ENCODE peak calls at places on chromosomes 6 and 20, in five cellular contexts. V is MM.1S; I is CD8-positive, alpha-beta T cell; W is ovary; K is sigmoid colon. J is an unnamed sample.
A peak's percentile ranks its signal among the peaks of the same experiment; 100 is the strongest.

GRCh38 chr6:99589290-99589672 is 17.4 kb upstream of the PRDM13 start:
- DNase-seq in V (no peak), I (no peak), W (no peak), K (peak; percentile 59), J (peak; percentile 47)

GRCh38 chr6:18118330-18118729 is 4.1 kb downstream of the NHLRC1 start:
- DNase-seq in V (no peak), I (no peak), W (no peak), K (no peak), J (no peak)

GRCh38 chr20:49979030-49979832 is 3.5 kb upstream of the SNAI1 start:
- DNase-seq in V (peak; percentile 40), I (peak; percentile 66), W (peak; percentile 75), K (no peak), J (peak; percentile 71)

GRCh38 chr6:87875781-87876180 is 171.9 kb upstream of the SPACA1 start:
- DNase-seq in V (no peak), I (no peak), W (no peak), K (no peak), J (no peak)

GRCh38 chr6:147769496-147770087 is 261.1 kb downstream of the SAMD5 start:
- DNase-seq in V (no peak), I (no peak), W (no peak), K (no peak), J (no peak)

GRCh38 chr6:20581070-20581469 is 46.8 kb downstream of the CDKAL1 start:
- DNase-seq in V (no peak), I (no peak), W (no peak), K (no peak), J (no peak)

GRCh38 chr6:139744038-139744437 is 369.6 kb upstream of the CITED2 start:
- DNase-seq in V (no peak), I (no peak), W (no peak), K (no peak), J (no peak)

GRCh38 chr6:167953551-167953950 is 43.9 kb upstream of the KIF25 start:
- DNase-seq in V (no peak), I (no peak), W (no peak), K (no peak), J (no peak)

GRCh38 chr6:117206951-117207687 is 58.2 kb upstream of the VGLL2 start:
- DNase-seq in V (no peak), I (no peak), W (no peak), K (no peak), J (no peak)

GRCh38 chr20:63056236-63057132 is 49.7 kb upstream of the BHLHE23 start:
- DNase-seq in V (no peak), I (peak; percentile 27), W (peak; percentile 62), K (peak; percentile 63), J (peak; percentile 46)

GRCh38 chr20:34644345-34644744 is 32.5 kb downstream of the PIGU start:
- DNase-seq in V (no peak), I (no peak), W (no peak), K (no peak), J (no peak)

GRCh38 chr6:37125779-37126553 is 44.0 kb upstream of the PIM1 start:
- DNase-seq in V (no peak), I (no peak), W (no peak), K (no peak), J (no peak)

GRCh38 chr6:104325341-104326172 is 534.2 kb downstream of the HACE1 start:
- DNase-seq in V (peak; percentile 35), I (no peak), W (no peak), K (no peak), J (no peak)

GRCh38 chr6:34383171-34383631 is 9.3 kb downstream of the NUDT3 start:
- DNase-seq in V (no peak), I (no peak), W (peak; percentile 67), K (no peak), J (no peak)

GRCh38 chr6:34384305-34385153 is 7.9 kb downstream of the NUDT3 start:
- DNase-seq in V (no peak), I (no peak), W (no peak), K (peak; percentile 3), J (no peak)

GRCh38 chr6:34385793-34386195 is 6.7 kb downstream of the NUDT3 start:
- DNase-seq in V (no peak), I (no peak), W (no peak), K (peak; percentile 28), J (no peak)

GRCh38 chr6:34381086-34381485 is 11.4 kb downstream of the NUDT3 start:
- DNase-seq in V (no peak), I (no peak), W (no peak), K (no peak), J (no peak)

GRCh38 chr6:34383651-34384304 is 8.7 kb downstream of the NUDT3 start:
- DNase-seq in V (no peak), I (no peak), W (no peak), K (no peak), J (no peak)
- H3K4me1 ChIP-seq in V (no peaks in the 10 kb centered on the region), I (no peaks in the 10 kb centered on the region), W (peaks cover 9% of the 10 kb centered on the region), K (no peaks in the 10 kb centered on the region), J (no peaks in the 10 kb centered on the region)

DNA sequence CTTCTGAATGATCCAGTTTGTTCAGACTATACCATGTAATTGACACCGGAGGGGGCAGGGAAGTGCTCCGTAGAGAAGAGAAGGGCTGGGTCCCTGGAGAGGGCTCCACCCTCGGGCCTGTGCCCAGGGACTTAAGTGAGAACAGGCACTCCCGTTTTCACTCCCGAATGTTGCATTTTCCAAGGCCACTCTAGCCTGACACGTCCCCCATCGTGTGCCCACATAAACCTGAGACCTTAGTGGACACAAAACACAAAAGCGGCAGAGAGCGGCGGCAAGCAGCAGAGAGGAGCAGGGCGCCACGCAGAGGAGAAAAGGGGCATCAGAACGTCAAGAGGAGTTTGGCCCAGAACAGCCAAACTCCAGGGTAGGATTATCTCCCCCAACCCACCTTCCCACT is 1405.1 kb downstream of the GRIK2 start:
- DNase-seq in V (no peak), I (no peak), W (no peak), K (no peak), J (no peak)
- H3K4me3 ChIP-seq in V (no peak overlapping the region), I (no peak overlapping the region), W (no peak overlapping the region), K (no peak overlapping the region), J (no peak overlapping the region)

DNA sequence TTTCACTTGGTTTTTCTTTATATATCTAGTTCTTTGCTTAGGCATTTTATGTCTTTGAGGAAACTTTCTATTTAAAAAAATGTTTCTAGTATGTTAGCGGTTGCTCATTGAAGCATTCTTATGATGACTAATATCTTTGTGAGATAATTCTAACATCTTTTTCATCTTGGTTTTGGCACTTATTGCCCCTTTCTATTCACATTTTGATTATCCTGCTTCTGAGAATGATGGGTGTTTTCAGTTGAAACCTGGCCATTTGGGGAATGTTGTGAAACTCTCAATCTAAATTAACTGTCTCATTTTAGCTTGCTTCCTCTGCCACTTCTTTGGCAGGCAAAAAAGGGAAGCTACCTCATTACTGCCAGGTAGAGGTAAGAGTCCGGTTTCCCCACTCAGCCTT is 683.1 kb downstream of the DOK5 start:
- DNase-seq in V (no peak), I (no peak), W (no peak), K (no peak), J (no peak)
- H3K4me1 ChIP-seq in V (no peaks in the 10 kb centered on the region), I (no peaks in the 10 kb centered on the region), W (no peaks in the 10 kb centered on the region), K (no peaks in the 10 kb centered on the region), J (no peaks in the 10 kb centered on the region)

GRCh38 chr6:155648301-155648700 is 192.7 kb upstream of the NOX3 start:
- DNase-seq in V (no peak), I (no peak), W (no peak), K (no peak), J (no peak)

GRCh38 chr6:155641603-155642002 is 186.0 kb upstream of the NOX3 start:
- DNase-seq in V (no peak), I (no peak), W (no peak), K (no peak), J (no peak)

GRCh38 chr6:155646443-155646842 is 190.8 kb upstream of the NOX3 start:
- DNase-seq in V (no peak), I (no peak), W (no peak), K (no peak), J (no peak)

GRCh38 chr6:155645328-155645727 is 189.7 kb upstream of the NOX3 start:
- DNase-seq in V (no peak), I (no peak), W (no peak), K (no peak), J (no peak)

DNA sequence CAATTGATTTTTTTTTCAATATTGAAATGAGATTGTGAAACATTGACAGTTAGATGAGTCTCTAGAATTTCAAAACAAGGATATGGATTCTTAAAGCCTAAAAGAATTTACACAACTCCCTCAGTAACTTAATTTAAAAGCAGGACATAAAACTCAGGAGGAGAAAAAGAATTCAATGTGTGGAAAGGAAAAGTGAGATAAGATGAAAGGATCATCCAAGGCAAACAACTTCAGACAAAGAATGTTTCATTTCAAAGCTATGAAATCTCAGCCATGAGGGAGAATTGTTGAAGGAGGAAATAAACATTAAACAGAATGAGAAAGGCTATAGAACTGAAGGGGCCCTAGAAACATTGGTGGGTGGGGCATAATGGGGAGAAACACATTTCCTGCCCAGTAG is 191.7 kb upstream of the NOX3 start:
- DNase-seq in V (no peak), I (no peak), W (no peak), K (no peak), J (no peak)
- H3K4me3 ChIP-seq in V (no peak overlapping the region), I (no peak overlapping the region), W (no peak overlapping the region), K (no peak overlapping the region), J (no peak overlapping the region)

DNA sequence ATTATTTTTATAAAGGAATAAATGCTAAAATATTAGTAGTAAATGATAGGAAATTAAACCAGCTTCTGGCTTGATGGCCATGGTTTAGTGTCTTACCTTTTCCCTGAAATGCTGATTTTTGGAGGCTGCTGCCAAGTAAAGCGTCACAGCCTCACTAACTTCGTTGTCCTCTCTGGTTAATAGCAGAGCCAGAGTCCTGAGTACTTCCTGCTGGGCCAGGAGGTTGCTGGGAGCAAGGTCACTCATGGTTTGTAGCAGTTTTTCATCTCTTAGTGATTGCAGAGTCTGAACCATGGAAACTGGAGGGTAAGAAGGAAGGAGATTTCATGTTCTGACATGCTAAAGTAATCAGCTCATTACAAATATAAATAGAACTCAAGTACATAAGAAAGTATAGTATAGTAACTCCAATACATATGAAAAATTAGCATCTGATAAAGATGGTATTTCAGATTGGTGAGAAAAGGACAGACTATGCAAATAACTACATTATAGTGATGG is 26.5 kb upstream of the ARMH2 start:
- DNase-seq in V (no peak), I (no peak), W (no peak), K (no peak), J (no peak)
- H3K4me1 ChIP-seq in V (no peaks in the 10 kb centered on the region), I (peaks cover 4% of the 10 kb centered on the region), W (no peaks in the 10 kb centered on the region), K (no peaks in the 10 kb centered on the region), J (no peaks in the 10 kb centered on the region)

GRCh38 chr6:2182251-2182650 is 63.2 kb downstream of the GMDS start:
- DNase-seq in V (no peak), I (no peak), W (no peak), K (no peak), J (no peak)
- H3K4me3 ChIP-seq in V (no peak overlapping the region), I (no peak overlapping the region), W (no peak overlapping the region), K (no peak overlapping the region), J (no peak overlapping the region)

GRCh38 chr6:157848693-157849092 is 25.6 kb downstream of the SNX9 start:
- DNase-seq in V (no peak), I (no peak), W (no peak), K (no peak), J (no peak)
- H3K4me1 ChIP-seq in V (no peaks in the 10 kb centered on the region), I (peaks cover 12% of the 10 kb centered on the region), W (peaks cover 11% of the 10 kb centered on the region), K (no peaks in the 10 kb centered on the region), J (peaks cover 9% of the 10 kb centered on the region)